ENCODE peak calls at places on chromosomes 11 and 22, in eight cellular contexts. One of them, this sample, is unnamed.

GRCh38 chr11:83063073-83063754 is 8.5 kb downstream of the RAB30 start:
- DNase-seq in neural progenitor cell: no peak
- DNase-seq in DND-41: no peak
- DNase-seq in RWPE2: no peak
- DNase-seq in fibroblast of lung: peak
- DNase-seq in lower leg skin: no peak
- DNase-seq in BJ: no peak
- DNase-seq in cardiac muscle cell: no peak
- DNase-seq in this sample: peak

GRCh38 chr11:25436326-25436725 is 895.6 kb upstream of the ANO3 start:
- DNase-seq in neural progenitor cell: no peak
- DNase-seq in DND-41: no peak
- DNase-seq in RWPE2: no peak
- DNase-seq in fibroblast of lung: no peak
- DNase-seq in lower leg skin: no peak
- DNase-seq in BJ: no peak
- DNase-seq in cardiac muscle cell: no peak
- DNase-seq in this sample: no peak

GRCh38 chr11:1373536-1374214 is 16.1 kb upstream of the BRSK2 start:
- DNase-seq in neural progenitor cell: no peak
- DNase-seq in DND-41: no peak
- DNase-seq in RWPE2: no peak
- DNase-seq in fibroblast of lung: peak
- DNase-seq in lower leg skin: no peak
- DNase-seq in BJ: no peak
- DNase-seq in cardiac muscle cell: no peak
- DNase-seq in this sample: no peak

GRCh38 chr11:21560466-21560975 is 632.4 kb upstream of the ANO5 start:
- DNase-seq in neural progenitor cell: no peak
- DNase-seq in DND-41: no peak
- DNase-seq in RWPE2: no peak
- DNase-seq in fibroblast of lung: no peak
- DNase-seq in lower leg skin: no peak
- DNase-seq in BJ: no peak
- DNase-seq in cardiac muscle cell: no peak
- DNase-seq in this sample: no peak

GRCh38 chr11:68128682-68129327 is 7.6 kb upstream of the CHKA start:
- DNase-seq in neural progenitor cell: no peak
- DNase-seq in DND-41: no peak
- DNase-seq in RWPE2: no peak
- DNase-seq in fibroblast of lung: peak
- DNase-seq in lower leg skin: no peak
- DNase-seq in BJ: no peak
- DNase-seq in cardiac muscle cell: peak
- DNase-seq in this sample: peak

GRCh38 chr11:91788764-91789163 is 435.9 kb upstream of the FAT3 start:
- DNase-seq in neural progenitor cell: no peak
- DNase-seq in DND-41: no peak
- DNase-seq in RWPE2: no peak
- DNase-seq in fibroblast of lung: no peak
- DNase-seq in lower leg skin: no peak
- DNase-seq in BJ: no peak
- DNase-seq in cardiac muscle cell: no peak
- DNase-seq in this sample: no peak

GRCh38 chr22:37427128-37427710 is at the start of gene ELFN2:
- DNase-seq in neural progenitor cell: peak
- DNase-seq in DND-41: no peak
- DNase-seq in RWPE2: no peak
- DNase-seq in fibroblast of lung: peak
- DNase-seq in lower leg skin: no peak
- DNase-seq in BJ: no peak
- DNase-seq in cardiac muscle cell: peak
- DNase-seq in this sample: peak

GRCh38 chr11:130510407-130511006 is 62.1 kb downstream of the ADAMTS15 start:
- DNase-seq in neural progenitor cell: no peak
- DNase-seq in DND-41: no peak
- DNase-seq in RWPE2: no peak
- DNase-seq in fibroblast of lung: peak
- DNase-seq in lower leg skin: no peak
- DNase-seq in BJ: no peak
- DNase-seq in cardiac muscle cell: no peak
- DNase-seq in this sample: peak

GRCh38 chr11:57407010-57407409 is 16.6 kb upstream of the PRG2 start:
- DNase-seq in neural progenitor cell: no peak
- DNase-seq in DND-41: no peak
- DNase-seq in RWPE2: no peak
- DNase-seq in fibroblast of lung: no peak
- DNase-seq in lower leg skin: no peak
- DNase-seq in BJ: no peak
- DNase-seq in cardiac muscle cell: no peak
- DNase-seq in this sample: no peak

GRCh38 chr11:29634248-29634647 is 382.6 kb downstream of the KCNA4 start:
- DNase-seq in neural progenitor cell: peak
- DNase-seq in DND-41: no peak
- DNase-seq in RWPE2: no peak
- DNase-seq in fibroblast of lung: no peak
- DNase-seq in lower leg skin: no peak
- DNase-seq in BJ: no peak
- DNase-seq in cardiac muscle cell: no peak
- DNase-seq in this sample: no peak

GRCh38 chr11:46001427-46002049 is 79.1 kb downstream of the LARGE2 start:
- DNase-seq in neural progenitor cell: peak
- DNase-seq in DND-41: no peak
- DNase-seq in RWPE2: no peak
- DNase-seq in fibroblast of lung: peak
- DNase-seq in lower leg skin: no peak
- DNase-seq in BJ: peak
- DNase-seq in cardiac muscle cell: no peak
- DNase-seq in this sample: peak

GRCh38 chr11:116830184-116830912 is 641 bp downstream of the APOC3 start:
- DNase-seq in neural progenitor cell: no peak
- DNase-seq in DND-41: no peak
- DNase-seq in RWPE2: no peak
- DNase-seq in fibroblast of lung: no peak
- DNase-seq in lower leg skin: no peak
- DNase-seq in BJ: no peak
- DNase-seq in cardiac muscle cell: no peak
- DNase-seq in this sample: no peak

GRCh38 chr11:19669511-19669910 is 43.1 kb upstream of the NAV2 start:
- DNase-seq in neural progenitor cell: no peak
- DNase-seq in DND-41: no peak
- DNase-seq in RWPE2: no peak
- DNase-seq in fibroblast of lung: no peak
- DNase-seq in lower leg skin: no peak
- DNase-seq in BJ: no peak
- DNase-seq in cardiac muscle cell: no peak
- DNase-seq in this sample: no peak

GRCh38 chr11:128938156-128938885 is 4.3 kb downstream of the TP53AIP1 start:
- DNase-seq in neural progenitor cell: no peak
- DNase-seq in DND-41: no peak
- DNase-seq in RWPE2: no peak
- DNase-seq in fibroblast of lung: no peak
- DNase-seq in lower leg skin: no peak
- DNase-seq in BJ: no peak
- DNase-seq in cardiac muscle cell: no peak
- DNase-seq in this sample: no peak

GRCh38 chr11:110092577-110093406 is at the start of gene ZC3H12C:
- DNase-seq in neural progenitor cell: peak
- DNase-seq in DND-41: no peak
- DNase-seq in RWPE2: peak
- DNase-seq in fibroblast of lung: peak
- DNase-seq in lower leg skin: peak
- DNase-seq in BJ: no peak
- DNase-seq in cardiac muscle cell: peak
- DNase-seq in this sample: peak
- H3K4me3 ChIP-seq in neural progenitor cell: peak
- H3K4me3 ChIP-seq in DND-41: no peak
- H3K4me3 ChIP-seq in RWPE2: peak
- H3K4me3 ChIP-seq in fibroblast of lung: peak
- H3K4me3 ChIP-seq in lower leg skin: peak
- H3K4me3 ChIP-seq in BJ: peak
- H3K4me3 ChIP-seq in cardiac muscle cell: peak
- H3K4me3 ChIP-seq in this sample: peak

GRCh38 chr11:61174275-61174674 is 13.0 kb upstream of the VPS37C start:
- DNase-seq in neural progenitor cell: no peak
- DNase-seq in DND-41: no peak
- DNase-seq in RWPE2: no peak
- DNase-seq in fibroblast of lung: no peak
- DNase-seq in lower leg skin: no peak
- DNase-seq in BJ: no peak
- DNase-seq in cardiac muscle cell: no peak
- DNase-seq in this sample: no peak

GRCh38 chr11:61174949-61175348 is 13.7 kb upstream of the VPS37C start:
- DNase-seq in neural progenitor cell: no peak
- DNase-seq in DND-41: no peak
- DNase-seq in RWPE2: no peak
- DNase-seq in fibroblast of lung: no peak
- DNase-seq in lower leg skin: no peak
- DNase-seq in BJ: no peak
- DNase-seq in cardiac muscle cell: no peak
- DNase-seq in this sample: no peak

GRCh38 chr11:61172353-61172752 is 11.1 kb upstream of the VPS37C start:
- DNase-seq in neural progenitor cell: no peak
- DNase-seq in DND-41: no peak
- DNase-seq in RWPE2: no peak
- DNase-seq in fibroblast of lung: no peak
- DNase-seq in lower leg skin: no peak
- DNase-seq in BJ: no peak
- DNase-seq in cardiac muscle cell: no peak
- DNase-seq in this sample: no peak

GRCh38 chr11:61172888-61173287 is 11.7 kb upstream of the VPS37C start:
- DNase-seq in neural progenitor cell: no peak
- DNase-seq in DND-41: no peak
- DNase-seq in RWPE2: no peak
- DNase-seq in fibroblast of lung: no peak
- DNase-seq in lower leg skin: no peak
- DNase-seq in BJ: no peak
- DNase-seq in cardiac muscle cell: no peak
- DNase-seq in this sample: no peak

DNA sequence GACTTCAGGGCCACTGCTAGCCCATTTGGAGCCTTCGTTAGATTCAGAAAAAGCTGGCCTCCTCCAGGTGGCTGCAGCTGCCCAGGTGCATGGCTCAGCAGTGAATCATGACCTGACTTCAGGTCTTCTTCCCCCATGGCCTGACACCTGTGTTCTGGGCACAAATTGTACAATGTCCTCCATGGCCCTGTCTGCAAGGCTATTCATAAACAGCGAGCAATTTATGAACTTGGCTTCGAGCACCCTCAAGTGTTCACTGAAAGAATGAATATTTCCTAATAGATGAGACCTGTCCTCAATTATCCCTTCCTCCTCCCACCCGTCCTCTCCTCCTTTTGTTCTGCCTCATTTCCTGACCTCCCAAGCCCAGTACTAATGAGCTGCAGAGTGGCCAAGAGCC is 12.2 kb upstream of the VPS37C start:
- DNase-seq in neural progenitor cell: no peak
- DNase-seq in DND-41: no peak
- DNase-seq in RWPE2: no peak
- DNase-seq in fibroblast of lung: no peak
- DNase-seq in lower leg skin: no peak
- DNase-seq in BJ: no peak
- DNase-seq in cardiac muscle cell: no peak
- DNase-seq in this sample: peak
- TF ChIP-seq CTCF in neural progenitor cell: no peak
- TF ChIP-seq CTCF in DND-41: no peak
- TF ChIP-seq CTCF in RWPE2: peak
- TF ChIP-seq CTCF in fibroblast of lung: no peak
- TF ChIP-seq CTCF in lower leg skin: no peak
- TF ChIP-seq CTCF in BJ: peak
- TF ChIP-seq CTCF in cardiac muscle cell: no peak
- TF ChIP-seq CTCF in this sample: peak

GRCh38 chr11:88332851-88333250 is 4.7 kb downstream of the CTSC start:
- DNase-seq in neural progenitor cell: no peak
- DNase-seq in DND-41: no peak
- DNase-seq in RWPE2: no peak
- DNase-seq in fibroblast of lung: peak
- DNase-seq in lower leg skin: no peak
- DNase-seq in BJ: no peak
- DNase-seq in cardiac muscle cell: no peak
- DNase-seq in this sample: no peak

GRCh38 chr11:88330826-88331428 is 6.6 kb downstream of the CTSC start:
- DNase-seq in neural progenitor cell: no peak
- DNase-seq in DND-41: no peak
- DNase-seq in RWPE2: no peak
- DNase-seq in fibroblast of lung: no peak
- DNase-seq in lower leg skin: no peak
- DNase-seq in BJ: no peak
- DNase-seq in cardiac muscle cell: no peak
- DNase-seq in this sample: no peak

GRCh38 chr11:88338223-88338661 is 706 bp upstream of the CTSC start:
- DNase-seq in neural progenitor cell: peak
- DNase-seq in DND-41: peak
- DNase-seq in RWPE2: peak
- DNase-seq in fibroblast of lung: peak
- DNase-seq in lower leg skin: peak
- DNase-seq in BJ: no peak
- DNase-seq in cardiac muscle cell: peak
- DNase-seq in this sample: peak

GRCh38 chr11:88337342-88338222 is at the start of gene CTSC:
- DNase-seq in neural progenitor cell: peak
- DNase-seq in DND-41: peak
- DNase-seq in RWPE2: peak
- DNase-seq in fibroblast of lung: peak
- DNase-seq in lower leg skin: peak
- DNase-seq in BJ: no peak
- DNase-seq in cardiac muscle cell: peak
- DNase-seq in this sample: peak

DNA sequence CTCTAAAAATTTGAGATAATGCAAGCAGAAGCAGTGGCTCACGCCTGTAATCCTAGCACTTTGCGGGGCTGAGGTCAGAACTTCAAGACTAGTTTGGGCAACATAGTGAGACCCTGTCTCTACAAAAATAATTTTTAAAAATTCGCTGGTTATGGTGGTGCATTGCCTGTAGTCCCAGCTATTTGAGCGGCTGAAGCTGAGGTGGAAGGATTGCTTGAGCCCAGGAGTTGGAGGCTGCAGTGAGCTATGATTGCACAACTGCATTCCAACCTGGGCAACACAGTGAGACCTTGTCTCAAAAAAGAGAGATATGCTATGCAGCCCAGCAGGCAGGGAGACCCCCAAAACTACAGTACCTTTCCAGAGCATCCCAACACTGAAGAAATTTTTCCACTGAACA is 2.3 kb downstream of the CTSC start:
- DNase-seq in neural progenitor cell: no peak
- DNase-seq in DND-41: peak
- DNase-seq in RWPE2: no peak
- DNase-seq in fibroblast of lung: no peak
- DNase-seq in lower leg skin: no peak
- DNase-seq in BJ: no peak
- DNase-seq in cardiac muscle cell: no peak
- DNase-seq in this sample: peak
- H3K4me3 ChIP-seq in neural progenitor cell: peak
- H3K4me3 ChIP-seq in DND-41: peak
- H3K4me3 ChIP-seq in RWPE2: peak
- H3K4me3 ChIP-seq in fibroblast of lung: peak
- H3K4me3 ChIP-seq in lower leg skin: no peak
- H3K4me3 ChIP-seq in BJ: no peak
- H3K4me3 ChIP-seq in cardiac muscle cell: peak
- H3K4me3 ChIP-seq in this sample: peak

GRCh38 chr11:99739464-99740089 is 718.8 kb downstream of the CNTN5 start:
- DNase-seq in neural progenitor cell: peak
- DNase-seq in DND-41: no peak
- DNase-seq in RWPE2: no peak
- DNase-seq in fibroblast of lung: peak
- DNase-seq in lower leg skin: no peak
- DNase-seq in BJ: no peak
- DNase-seq in cardiac muscle cell: peak
- DNase-seq in this sample: peak
- TF ChIP-seq CTCF in neural progenitor cell: peak
- TF ChIP-seq CTCF in DND-41: peak
- TF ChIP-seq CTCF in RWPE2: peak
- TF ChIP-seq CTCF in fibroblast of lung: peak
- TF ChIP-seq CTCF in lower leg skin: no peak
- TF ChIP-seq CTCF in BJ: no peak
- TF ChIP-seq CTCF in cardiac muscle cell: peak
- TF ChIP-seq CTCF in this sample: peak

This sample was measured in fibroblast of villous mesenchyme.